ENCODE peak calls at places on chromosomes 2 and 18, in seven cellular contexts. M, J, G, T, V, Y and R are unnamed samples.

GRCh38 chr2:121186261-121186660 is 98.7 kb downstream of the TFCP2L1 start:
- DNase-seq in M (no peak), J (no peak), G (no peak), T (no peak), V (no peak), Y (no peak), R (no peak)

GRCh38 chr2:212708346-212708745 is 169.7 kb upstream of the ERBB4 start:
- DNase-seq in M (no peak), J (no peak), G (no peak), T (no peak), V (no peak), Y (no peak), R (no peak)

GRCh38 chr2:101063753-101064502 is 61.8 kb downstream of the RPL31 start:
- DNase-seq in M (no peak), J (no peak), G (no peak), T (no peak), V (no peak), Y (no peak), R (no peak)

GRCh38 chr18:44323125-44323524 is 357.6 kb upstream of the SETBP1 start:
- DNase-seq in M (no peak), J (no peak), G (no peak), T (no peak), V (no peak), Y (no peak), R (no peak)

GRCh38 chr2:200677721-200678532 is 92.1 kb downstream of the AOX1 start:
- DNase-seq in M (peak), J (no peak), G (no peak), T (no peak), V (no peak), Y (no peak), R (no peak)

GRCh38 chr2:15127251-15127650 is 433.9 kb downstream of the NBAS start:
- DNase-seq in M (no peak), J (no peak), G (no peak), T (no peak), V (no peak), Y (no peak), R (no peak)

GRCh38 chr2:167114018-167114417 is 225.7 kb downstream of the XIRP2 start:
- DNase-seq in M (no peak), J (no peak), G (no peak), T (no peak), V (no peak), Y (no peak), R (no peak)

GRCh38 chr2:202908186-202908585 is 3.3 kb downstream of the WDR12 start:
- DNase-seq in M (no peak), J (no peak), G (no peak), T (no peak), V (no peak), Y (no peak), R (no peak)

GRCh38 chr2:237858294-237859081 is 935 bp upstream of the RAMP1 start:
- DNase-seq in M (peak), J (no peak), G (peak), T (no peak), V (peak), Y (no peak), R (peak)

GRCh38 chr2:234683950-234684349 is 187.1 kb upstream of the ARL4C start:
- DNase-seq in M (no peak), J (no peak), G (no peak), T (no peak), V (no peak), Y (no peak), R (no peak)

GRCh38 chr2:241885701-241886643 is 16.4 kb downstream of the RTP5 start:
- DNase-seq in M (peak), J (no peak), G (no peak), T (no peak), V (no peak), Y (peak), R (no peak)

GRCh38 chr2:20578895-20579825 is 71.7 kb downstream of the HS1BP3 start:
- DNase-seq in M (no peak), J (no peak), G (peak), T (no peak), V (no peak), Y (peak), R (peak)

GRCh38 chr2:27442282-27442980 is at the start of gene KRTCAP3:
- DNase-seq in M (peak), J (peak), G (no peak), T (peak), V (no peak), Y (peak), R (no peak)

GRCh38 chr2:74003494-74004211 is 18.9 kb downstream of the TET3 start:
- DNase-seq in M (peak), J (no peak), G (no peak), T (no peak), V (no peak), Y (no peak), R (no peak)

GRCh38 chr2:151042938-151043337 is 218.7 kb downstream of the RBM43 start:
- DNase-seq in M (no peak), J (no peak), G (no peak), T (no peak), V (no peak), Y (no peak), R (no peak)

GRCh38 chr2:235063501-235063961 is 111.7 kb downstream of the SH3BP4 start:
- DNase-seq in M (no peak), J (no peak), G (no peak), T (no peak), V (no peak), Y (no peak), R (no peak)

GRCh38 chr2:177242136-177242987 is 22.2 kb downstream of the NFE2L2 start:
- DNase-seq in M (no peak), J (no peak), G (peak), T (no peak), V (peak), Y (no peak), R (peak)

GRCh38 chr2:55419236-55419513 is 481 bp downstream of the CCDC88A start:
- DNase-seq in M (no peak), J (no peak), G (peak), T (no peak), V (no peak), Y (no peak), R (no peak)

GRCh38 chr2:158518083-158518482 is 61.3 kb downstream of the PKP4 start:
- DNase-seq in M (no peak), J (no peak), G (no peak), T (no peak), V (peak), Y (no peak), R (no peak)

GRCh38 chr2:96321230-96322103 is 3.6 kb upstream of the ITPRIPL1 start:
- DNase-seq in M (peak), J (no peak), G (no peak), T (peak), V (peak), Y (peak), R (no peak)

GRCh38 chr2:42492691-42493467 is 903 bp downstream of the KCNG3 start:
- DNase-seq in M (peak), J (no peak), G (no peak), T (no peak), V (no peak), Y (peak), R (no peak)

GRCh38 chr2:136207030-136207623 is 89.2 kb upstream of the CXCR4 start:
- DNase-seq in M (no peak), J (no peak), G (peak), T (no peak), V (peak), Y (peak), R (no peak)

GRCh38 chr18:12470382-12471090 is 62.8 kb downstream of the PRELID3A start:
- DNase-seq in M (no peak), J (no peak), G (peak), T (no peak), V (no peak), Y (no peak), R (peak)

GRCh38 chr2:182822733-182823132 is 43.7 kb downstream of the FRZB start:
- DNase-seq in M (no peak), J (no peak), G (no peak), T (no peak), V (no peak), Y (no peak), R (no peak)